ENCODE peak calls at places on chromosomes 6 and 20, in four cellular contexts. A is cardiac muscle cell, X is Peyer's patch, B is right atrium auricular region. L is an unnamed sample.

GRCh38 chr20:63542031-63542559 is 4.9 kb upstream of the PTK6 start:
- DNase-seq in B (no peak), X (no peak), A (no peak), L (no peak)

GRCh38 chr20:14925286-14925685 is 587.9 kb upstream of the FLRT3 start:
- DNase-seq in X (no peak), B (no peak), A (no peak), L (no peak)

GRCh38 chr6:128963561-128963960 is 80.6 kb downstream of the LAMA2 start:
- DNase-seq in A (no peak), X (no peak), B (no peak), L (no peak)

GRCh38 chr6:75424610-75425548 is 68.7 kb downstream of the FILIP1 start:
- DNase-seq in X (no peak), A (no peak), B (no peak), L (peak; percentile 10)

GRCh38 chr20:34557936-34558319 is 590 bp upstream of the MAP1LC3A start:
- DNase-seq in A (no peak), X (no peak), B (no peak), L (no peak)

GRCh38 chr6:159758031-159759001 is 3.5 kb upstream of the ACAT2 start:
- DNase-seq in A (no peak), X (no peak), B (no peak), L (peak; percentile 18)

GRCh38 chr6:85620308-85620707 is 22.4 kb downstream of the SYNCRIP start:
- DNase-seq in A (no peak), B (no peak), X (no peak), L (no peak)

GRCh38 chr6:3849681-3850450 is 693 bp downstream of the FAM50B start:
- DNase-seq in B (no peak), A (no peak), X (no peak), L (no peak)

GRCh38 chr6:137493218-137494038 is 766 bp downstream of the OLIG3 start:
- DNase-seq in A (no peak), X (peak; percentile 72), B (no peak), L (no peak)

GRCh38 chr20:8481636-8482035 is 349.6 kb downstream of the PLCB1 start:
- DNase-seq in X (no peak), A (no peak), B (no peak), L (no peak)

GRCh38 chr6:57432162-57432561 is 114.7 kb downstream of the PRIM2 start:
- DNase-seq in X (no peak), B (no peak), A (no peak), L (no peak)

GRCh38 chr6:121838842-121839241 is 403.4 kb downstream of the GJA1 start:
- DNase-seq in X (no peak), A (peak; percentile 18), B (no peak), L (peak; percentile 94)

GRCh38 chr6:119132211-119133004 is 53.9 kb upstream of the FAM184A start:
- DNase-seq in A (no peak), X (no peak), B (no peak), L (no peak)

GRCh38 chr6:133817460-133818047 is 71.4 kb upstream of the TCF21 start:
- DNase-seq in B (no peak), X (no peak), A (no peak), L (no peak)

GRCh38 chr20:61373055-61373399 is 121.0 kb downstream of the CDH4 start:
- DNase-seq in X (no peak), B (no peak), A (no peak), L (no peak)

GRCh38 chr6:159577564-159577963 is 115.5 kb downstream of the SOD2 start:
- DNase-seq in A (no peak), B (no peak), X (no peak), L (peak; percentile 91)

GRCh38 chr6:16397623-16398022 is 159.2 kb downstream of the GMPR start:
- DNase-seq in B (no peak), X (no peak), A (no peak), L (no peak)

GRCh38 chr6:121247386-121247785 is 86.9 kb downstream of the TBC1D32 start:
- DNase-seq in A (no peak), X (no peak), B (no peak), L (no peak)

GRCh38 chr6:42197574-42198362 is 3.0 kb upstream of the GUCA1B start:
- DNase-seq in B (no peak), A (no peak), X (no peak), L (no peak)

GRCh38 chr20:32365560-32365959 is 7.4 kb downstream of the ASXL1 start:
- DNase-seq in A (no peak), B (no peak), X (no peak), L (no peak)

GRCh38 chr20:5770987-5771318 is 20.8 kb downstream of the SHLD1 start:
- DNase-seq in B (no peak), X (no peak), A (no peak), L (no peak)

GRCh38 chr20:4893709-4894108 is 107.6 kb downstream of the SLC23A2 start:
- DNase-seq in X (no peak), A (no peak), B (no peak), L (no peak)

GRCh38 chr6:134870677-134871498 is 79.0 kb downstream of the ALDH8A1 start:
- DNase-seq in B (no peak), X (no peak), A (no peak), L (no peak)

GRCh38 chr20:1335961-1336698 is 7.2 kb upstream of the SDCBP2 start:
- DNase-seq in X (no peak), B (peak; percentile 53), A (no peak), L (no peak)

GRCh38 chr6:56914791-56915658 is 39.9 kb upstream of the BEND6 start:
- DNase-seq in A (no peak), X (no peak), B (no peak), L (no peak)

GRCh38 chr6:100426241-100426640 is 38.5 kb downstream of the SIM1 start:
- DNase-seq in B (no peak), X (no peak), A (no peak), L (no peak)

GRCh38 chr20:62977613-62978558 is 25.4 kb downstream of the SLC17A9 start:
- DNase-seq in A (no peak), B (no peak), X (no peak), L (no peak)

GRCh38 chr6:115514656-115515055 is 546.0 kb downstream of the FRK start:
- DNase-seq in B (no peak), X (no peak), A (no peak), L (no peak)

GRCh38 chr6:10794239-10794638 is 44.1 kb downstream of the MAK start:
- DNase-seq in A (no peak), X (no peak), B (no peak), L (no peak)

GRCh38 chr6:14638932-14639875 is 521.6 kb downstream of the CD83 start:
- DNase-seq in X (peak; percentile 64), B (peak; percentile 61), A (no peak), L (no peak)

GRCh38 chr20:12241065-12241464 is 323.4 kb downstream of the BTBD3 start:
- DNase-seq in B (no peak), X (no peak), A (no peak), L (peak; percentile 2)

GRCh38 chr6:28940294-28940858 is 16.6 kb upstream of the TRIM27 start:
- DNase-seq in A (peak; percentile 56), B (no peak), X (no peak), L (no peak)

GRCh38 chr6:122360809-122361208 is 38.6 kb upstream of the HSF2 start:
- DNase-seq in X (no peak), A (no peak), B (no peak), L (no peak)

GRCh38 chr6:72721346-72721745 is 99.5 kb downstream of the KCNQ5 start:
- DNase-seq in B (no peak), A (no peak), X (no peak), L (no peak)

GRCh38 chr6:68559052-68559451 is 76.0 kb upstream of the ADGRB3 start:
- DNase-seq in X (no peak), B (no peak), A (no peak), L (no peak)

GRCh38 chr6:113924199-113924791 is 46.7 kb downstream of the HDAC2 start:
- DNase-seq in B (no peak), X (no peak), A (no peak), L (no peak)

GRCh38 chr6:113921299-113921904 is 49.5 kb downstream of the HDAC2 start:
- DNase-seq in B (no peak), A (no peak), X (no peak), L (no peak)

GRCh38 chr6:113920663-113921267 is 50.2 kb downstream of the HDAC2 start:
- DNase-seq in A (no peak), X (no peak), B (no peak), L (no peak)
- H3K27ac ChIP-seq in A (no peak overlapping the region), X (no peak overlapping the region), B (peak overlapping the region; percentile 36), L (no peak overlapping the region)

DNA sequence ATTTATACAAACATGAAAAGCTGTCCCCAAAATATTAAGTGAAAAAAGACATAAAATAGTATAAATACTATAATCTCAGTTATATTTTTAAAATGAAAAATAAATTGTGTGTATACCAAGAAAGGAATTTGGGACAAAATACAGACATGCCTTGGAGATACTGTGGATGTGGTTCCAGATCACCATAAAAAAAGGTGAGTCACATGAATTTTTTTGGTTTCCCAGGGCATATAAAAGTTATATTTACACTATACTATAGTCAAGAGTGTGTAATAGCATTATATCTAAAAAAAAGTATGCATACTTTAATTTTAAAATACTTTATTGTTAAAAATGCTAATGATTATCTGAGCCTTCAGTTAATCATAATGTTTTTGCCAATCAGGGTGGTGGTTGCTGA is 17.4 kb upstream of the SDHAF4 start:
- DNase-seq in A (no peak), B (no peak), X (no peak), L (no peak)
- H3K27ac ChIP-seq in A (no peak overlapping the region), B (no peak overlapping the region), X (no peak overlapping the region), L (no peak overlapping the region)

DNA sequence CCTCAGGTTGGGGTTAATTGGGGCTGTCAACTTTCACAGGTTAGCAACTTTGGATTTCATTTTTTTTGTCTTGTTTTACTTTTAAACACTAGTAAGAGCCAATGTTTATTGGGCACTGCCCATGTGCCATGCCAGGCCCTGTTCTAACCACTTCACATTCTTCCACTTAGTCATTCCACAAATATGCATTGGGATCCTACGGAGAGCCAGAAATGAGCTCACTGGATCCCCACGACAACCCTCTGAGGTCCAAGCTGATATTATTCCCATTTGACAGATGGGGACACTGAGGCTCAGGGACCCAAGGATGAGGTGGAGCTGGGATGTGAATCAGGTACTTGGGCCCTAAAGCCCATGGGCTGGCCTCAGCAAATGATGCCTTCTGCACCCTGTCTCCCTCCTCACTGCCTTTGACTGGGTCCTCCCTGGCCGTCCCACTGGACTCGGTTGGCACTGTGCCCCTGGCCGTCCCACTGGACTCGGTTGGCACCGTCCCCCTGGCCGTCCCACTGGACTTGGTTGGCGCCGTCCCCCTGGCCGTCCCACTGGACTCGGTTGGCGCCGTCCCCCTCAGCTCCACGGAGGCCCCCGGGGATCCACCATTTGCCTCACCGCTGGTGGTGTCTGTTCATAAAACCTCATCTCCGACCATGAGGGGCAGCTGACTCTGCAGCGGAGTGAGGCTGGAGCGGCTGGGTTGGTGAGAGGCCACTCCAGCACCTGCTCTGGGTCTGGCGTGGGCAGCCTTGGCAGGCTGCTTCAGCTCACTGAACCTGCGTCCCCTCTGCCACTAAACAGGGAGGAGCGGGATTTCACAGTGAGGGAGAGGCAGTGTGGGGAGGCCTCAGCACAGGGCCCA is 4.8 kb upstream of the PMEPA1 start:
- DNase-seq in A (no peak), B (no peak), X (no peak), L (no peak)
- H3K27ac ChIP-seq in A (no peak overlapping the region), B (peak overlapping the region; percentile 37), X (no peak overlapping the region), L (peak overlapping the region; percentile 64)

GRCh38 chr6:45830441-45831139 is 185.1 kb downstream of the CLIC5 start:
- DNase-seq in A (no peak), B (no peak), X (no peak), L (no peak)
- H3K27ac ChIP-seq in A (no peak overlapping the region), B (no peak overlapping the region), X (peak overlapping the region; percentile 35), L (no peak overlapping the region)